ENCODE peak calls at places on chromosomes 12 and 14, in nine cellular contexts. A is lower lobe of right lung; C is transverse colon; P is H54; T is activated CD4-positive, CD25-positive, alpha-beta regulatory T cell; H is EL; I is stimulated activated CD8-positive, alpha-beta memory T cell treated with anti-CD3 and anti-CD28 coated beads, Interleukin-7, amount 100 ng/mL, for 24 hours; Y is fibroblast of villous mesenchyme; U is tibial artery. V is an unnamed sample.

GRCh38 chr12:70660620-70661219 is 23.5 kb upstream of the PTPRB start:
- DNase-seq in A (no peak), C (no peak), P (peak; percentile 35), T (no peak), H (peak; percentile 84), I (no peak), Y (peak; percentile 29), U (no peak), V (no peak)

GRCh38 chr12:104569348-104570173 is 112.8 kb downstream of the CHST11 start:
- DNase-seq in A (peak; percentile 51), C (peak; percentile 59), P (no peak), T (no peak), H (no peak), I (no peak), Y (no peak), U (no peak), V (no peak)

GRCh38 chr12:9344540-9344939 is 136.3 kb upstream of the PZP start:
- DNase-seq in A (no peak), C (no peak), P (no peak), T (no peak), H (no peak), I (no peak), Y (peak; percentile 38), U (no peak), V (no peak)

GRCh38 chr14:96852823-96853422 is 55.7 kb downstream of the VRK1 start:
- DNase-seq in A (no peak), C (no peak), P (no peak), T (no peak), H (peak; percentile 45), I (no peak), Y (peak; percentile 69), U (no peak), V (no peak)

GRCh38 chr12:51381226-51382079 is 9.8 kb downstream of the GALNT6 start:
- DNase-seq in A (no peak), C (no peak), P (no peak), T (no peak), H (no peak), I (no peak), Y (peak; percentile 52), U (no peak), V (peak; percentile 50)

GRCh38 chr14:52124791-52125661 is 56.2 kb upstream of the NID2 start:
- DNase-seq in A (no peak), C (no peak), P (no peak), T (no peak), H (peak; percentile 80), I (no peak), Y (peak; percentile 96), U (no peak), V (no peak)

GRCh38 chr12:2348477-2348852 is 295.7 kb downstream of the CACNA1C start:
- DNase-seq in A (no peak), C (no peak), P (no peak), T (no peak), H (no peak), I (no peak), Y (peak; percentile 58), U (no peak), V (no peak)

GRCh38 chr14:32967421-32967820 is 28.7 kb downstream of the NPAS3 start:
- DNase-seq in A (no peak), C (no peak), P (no peak), T (no peak), H (no peak), I (no peak), Y (no peak), U (no peak), V (no peak)

GRCh38 chr14:48575772-48576171 is 900.4 kb upstream of the MDGA2 start:
- DNase-seq in A (no peak), C (no peak), P (no peak), T (no peak), H (no peak), I (no peak), Y (no peak), U (no peak), V (no peak)

GRCh38 chr12:126895946-126896520 is 1370.9 kb upstream of the TMEM132C start:
- DNase-seq in A (no peak), C (no peak), P (no peak), T (no peak), H (no peak), I (no peak), Y (no peak), U (no peak), V (no peak)

GRCh38 chr12:10358131-10358530 is 31.7 kb downstream of the KLRK1 start:
- DNase-seq in A (no peak), C (no peak), P (no peak), T (no peak), H (no peak), I (no peak), Y (no peak), U (no peak), V (no peak)

GRCh38 chr12:87935216-87935615 is 94.0 kb downstream of the C12orf50 start:
- DNase-seq in A (no peak), C (no peak), P (no peak), T (no peak), H (no peak), I (no peak), Y (no peak), U (no peak), V (no peak)

GRCh38 chr12:45522227-45522626 is 207.3 kb upstream of the ARID2 start:
- DNase-seq in A (no peak), C (no peak), P (no peak), T (no peak), H (no peak), I (no peak), Y (no peak), U (no peak), V (no peak)

GRCh38 chr12:108616941-108617858 is 16.5 kb downstream of the SELPLG start:
- DNase-seq in A (peak; percentile 64), C (peak; percentile 33), P (peak; percentile 76), T (peak; percentile 56), H (peak; percentile 66), I (peak; percentile 55), Y (peak; percentile 44), U (no peak), V (no peak)

GRCh38 chr12:10001141-10001778 is 2.3 kb upstream of the CLEC1B start:
- DNase-seq in A (no peak), C (no peak), P (no peak), T (no peak), H (no peak), I (no peak), Y (peak; percentile 72), U (no peak), V (no peak)

GRCh38 chr12:8513203-8513602 is at the start of gene CLEC4D:
- DNase-seq in A (no peak), C (no peak), P (no peak), T (no peak), H (no peak), I (no peak), Y (no peak), U (no peak), V (no peak)

GRCh38 chr14:35406811-35407630 is 2.5 kb upstream of the NFKBIA start:
- DNase-seq in A (no peak), C (no peak), P (peak; percentile 50), T (no peak), H (peak; percentile 70), I (no peak), Y (peak; percentile 76), U (no peak), V (no peak)

GRCh38 chr14:54727929-54728328 is 161.0 kb downstream of the SAMD4A start:
- DNase-seq in A (no peak), C (no peak), P (no peak), T (no peak), H (peak; percentile 30), I (no peak), Y (peak; percentile 84), U (no peak), V (no peak)

GRCh38 chr12:31518680-31519227 is 72.2 kb downstream of the DENND5B start:
- DNase-seq in A (no peak), C (peak; percentile 21), P (peak; percentile 45), T (no peak), H (peak; percentile 99), I (no peak), Y (peak; percentile 98), U (peak; percentile 66), V (no peak)

GRCh38 chr14:101820283-101820798 is 58.8 kb downstream of the PPP2R5C start:
- DNase-seq in A (no peak), C (no peak), P (no peak), T (no peak), H (no peak), I (no peak), Y (no peak), U (no peak), V (no peak)

GRCh38 chr12:116125981-116126566 is 151.4 kb downstream of the MED13L start:
- DNase-seq in A (peak; percentile 49), C (no peak), P (no peak), T (no peak), H (no peak), I (no peak), Y (peak; percentile 59), U (no peak), V (no peak)

GRCh38 chr12:105409881-105410471 is 79.5 kb downstream of the C12orf75 start:
- DNase-seq in A (peak; percentile 43), C (no peak), P (no peak), T (no peak), H (peak; percentile 54), I (no peak), Y (peak; percentile 16), U (peak; percentile 81), V (no peak)

GRCh38 chr12:49922349-49923034 is 18.8 kb upstream of the FAIM2 start:
- DNase-seq in A (no peak), C (no peak), P (no peak), T (no peak), H (no peak), I (no peak), Y (no peak), U (no peak), V (no peak)

GRCh38 chr14:38357557-38357956 is 101.7 kb upstream of the CLEC14A start:
- DNase-seq in A (no peak), C (no peak), P (peak; percentile 9), T (no peak), H (peak; percentile 84), I (no peak), Y (peak; percentile 75), U (no peak), V (no peak)